ENCODE peak calls at places on chromosomes 16 and 17, in five cellular contexts. D, Y, B, L and A are unnamed samples.

GRCh38 chr16:83310816-83311215 is 497.0 kb upstream of the HSBP1 start:
- DNase-seq in Y (no peak), B (no peak), D (no peak), L (peak), A (no peak)

GRCh38 chr16:29806641-29807425 is 504 bp downstream of the MAZ start:
- DNase-seq in D (peak), L (peak), Y (peak), B (no peak), A (no peak)

GRCh38 chr16:56606688-56607618 is 1.4 kb upstream of the MT2A start:
- DNase-seq in Y (peak), B (peak), D (peak), L (peak), A (peak)

GRCh38 chr17:82659886-82660285 is 11.6 kb upstream of the WDR45B start:
- DNase-seq in L (no peak), B (no peak), Y (no peak), D (no peak), A (no peak)

GRCh38 chr17:491086-492014 is 138.7 kb upstream of the RPH3AL start:
- DNase-seq in L (peak), Y (peak), D (peak), B (no peak), A (no peak)

GRCh38 chr16:69921125-69921524 is 30.0 kb upstream of the CLEC18A start:
- DNase-seq in L (no peak), Y (no peak), D (no peak), B (no peak), A (no peak)

GRCh38 chr16:89365044-89365467 is 125.3 kb downstream of the ANKRD11 start:
- DNase-seq in L (peak), B (no peak), D (no peak), Y (peak), A (peak)

GRCh38 chr17:20063665-20064648 is 54.8 kb downstream of the SPECC1 start:
- DNase-seq in B (peak), D (peak), L (peak), Y (peak), A (peak)

GRCh38 chr16:68668266-68668665 is 23.2 kb downstream of the CDH3 start:
- DNase-seq in Y (peak), L (no peak), D (no peak), B (peak), A (peak)

GRCh38 chr16:22424161-22424937 is 49.9 kb upstream of the CDR2 start:
- DNase-seq in Y (no peak), D (peak), L (peak), B (no peak), A (no peak)

GRCh38 chr17:28346746-28347246 is 10.5 kb downstream of the POLDIP2 start:
- DNase-seq in Y (no peak), D (no peak), B (no peak), L (no peak), A (no peak)

GRCh38 chr17:38511126-38512108 is 83.2 kb downstream of the ARHGAP23 start:
- DNase-seq in B (peak), L (peak), D (no peak), Y (peak), A (peak)

GRCh38 chr16:53129281-53130192 is 74.7 kb downstream of the CHD9 start:
- DNase-seq in Y (peak), B (no peak), D (no peak), L (peak), A (no peak)

GRCh38 chr17:19978206-19978802 is 676 bp upstream of the AKAP10 start:
- DNase-seq in Y (no peak), D (no peak), L (peak), B (no peak), A (no peak)

GRCh38 chr17:6045621-6046357 is 24.4 kb upstream of the WSCD1 start:
- DNase-seq in Y (no peak), B (no peak), L (no peak), D (no peak), A (no peak)

GRCh38 chr17:47813077-47813476 is 8.5 kb downstream of the OSBPL7 start:
- DNase-seq in D (peak), L (no peak), Y (no peak), B (no peak), A (no peak)

GRCh38 chr17:48294989-48295892 is 134.8 kb downstream of the SKAP1 start:
- DNase-seq in D (no peak), B (no peak), Y (no peak), L (peak), A (no peak)

GRCh38 chr17:4998027-4998665 is 396 bp downstream of the KIF1C start:
- DNase-seq in Y (no peak), B (no peak), L (peak), D (peak), A (no peak)

GRCh38 chr16:89697616-89698331 is 3.7 kb downstream of the SPATA2L start:
- DNase-seq in Y (no peak), B (no peak), L (no peak), D (no peak), A (no peak)

GRCh38 chr17:81803728-81804558 is at the start of gene GCGR:
- DNase-seq in B (no peak), D (no peak), Y (no peak), L (no peak), A (no peak)

GRCh38 chr17:38918916-38919315 is 6.5 kb upstream of the LASP1NB start:
- DNase-seq in D (peak), L (no peak), B (no peak), Y (no peak), A (no peak)

GRCh38 chr17:40303009-40303657 is 5.8 kb upstream of the RARA start:
- DNase-seq in Y (peak), D (peak), B (no peak), L (peak), A (no peak)

GRCh38 chr17:29590979-29591736 is 1.7 kb upstream of the GIT1 start:
- DNase-seq in B (no peak), D (peak), Y (no peak), L (peak), A (no peak)
- H3K4me3 ChIP-seq in B (peak), D (no peak), Y (peak), L (peak), A (peak)

DNA sequence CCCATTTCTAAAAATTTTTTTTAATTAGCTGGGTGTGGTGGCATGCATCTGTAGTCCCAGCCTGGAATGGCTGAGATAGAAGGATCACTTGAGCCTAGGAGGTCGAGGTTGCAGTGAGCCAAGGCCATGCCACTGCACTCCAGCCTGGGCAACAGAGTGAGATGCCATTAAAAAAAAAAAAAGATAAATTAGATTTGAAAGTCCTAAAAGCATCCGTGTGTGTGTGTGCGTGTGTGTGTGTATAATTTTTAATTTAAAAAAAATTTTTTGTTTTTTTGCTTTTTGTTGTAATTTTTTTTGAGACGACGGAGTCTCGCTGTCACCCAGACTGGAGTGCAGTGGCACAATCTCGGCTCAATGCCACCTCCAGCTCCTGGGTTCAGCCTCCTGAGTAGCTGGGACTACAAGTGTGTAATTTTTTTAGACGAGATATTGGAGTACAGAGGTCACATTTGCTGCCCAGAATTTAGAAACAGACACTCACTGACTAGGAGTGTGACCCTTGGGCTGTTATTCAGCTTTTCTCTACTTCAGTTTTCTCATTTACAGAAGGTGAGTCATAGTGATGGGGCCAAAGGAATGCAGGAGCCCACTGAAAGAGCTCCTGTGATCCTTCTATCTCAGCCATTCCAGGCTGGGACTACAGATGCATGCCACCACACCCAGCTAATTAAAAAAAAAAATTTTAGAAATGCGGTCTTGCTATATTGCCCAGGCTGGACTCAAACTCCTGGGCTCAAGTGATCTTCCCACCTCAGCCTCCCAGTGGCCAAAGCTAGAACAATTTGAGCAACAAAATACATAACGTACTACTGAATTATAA is 25.5 kb upstream of the TBX4 start:
- DNase-seq in D (no peak), L (peak), B (no peak), Y (peak), A (no peak)
- TF ChIP-seq CTCF in D (no peak), L (no peak), B (no peak), Y (no peak), A (no peak)

GRCh38 chr16:16116841-16117240 is 106.5 kb downstream of the ABCC6 start:
- DNase-seq in Y (no peak), D (no peak), B (no peak), L (no peak), A (no peak)
- H3K4me3 ChIP-seq in Y (no peak), D (no peak), B (no peak), L (no peak), A (no peak)

DNA sequence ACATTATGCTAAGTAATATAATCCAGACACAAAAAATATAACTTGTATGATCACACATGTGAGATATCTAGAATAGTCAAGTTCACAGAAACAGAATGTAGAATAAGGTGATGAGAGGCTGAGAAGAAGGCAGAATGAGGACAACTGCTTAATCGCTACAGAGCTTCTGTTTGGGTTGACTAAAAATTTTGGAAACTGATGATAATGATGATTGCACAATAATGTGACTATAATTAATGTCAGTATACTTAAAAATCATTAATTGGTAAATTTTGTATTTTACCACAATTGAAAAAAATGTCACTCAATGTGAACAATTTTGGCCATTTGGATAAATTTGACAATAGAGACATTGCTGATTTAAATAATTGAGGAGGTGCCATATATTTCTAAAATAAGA is 1374.4 kb upstream of the CDH8 start:
- DNase-seq in B (no peak), L (no peak), D (no peak), Y (no peak), A (no peak)
- TF ChIP-seq CTCF in B (no peak), L (no peak), D (no peak), Y (no peak), A (no peak)

DNA sequence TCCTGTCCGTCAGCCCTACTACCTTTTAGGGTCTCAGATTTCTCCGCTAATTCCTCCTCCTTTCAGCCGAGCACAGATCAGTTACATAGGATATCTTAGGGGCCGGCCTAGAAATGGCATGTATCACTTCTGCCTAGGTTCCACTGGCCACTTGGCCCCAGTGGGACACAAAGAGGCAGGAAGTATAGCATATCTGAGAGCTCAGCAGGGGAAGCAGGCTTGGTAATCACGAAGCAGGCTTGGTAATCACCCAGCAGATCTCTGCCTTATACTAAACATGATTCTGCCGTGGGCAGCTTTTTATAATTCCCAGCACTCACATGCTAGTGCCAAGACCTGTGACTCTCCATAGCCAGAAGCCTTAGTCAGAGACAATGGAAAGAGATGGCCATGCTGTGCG is 59.7 kb upstream of the CACNG5 start:
- DNase-seq in L (no peak), B (no peak), D (no peak), Y (no peak), A (no peak)
- H3K4me3 ChIP-seq in L (no peak), B (no peak), D (no peak), Y (no peak), A (no peak)

DNA sequence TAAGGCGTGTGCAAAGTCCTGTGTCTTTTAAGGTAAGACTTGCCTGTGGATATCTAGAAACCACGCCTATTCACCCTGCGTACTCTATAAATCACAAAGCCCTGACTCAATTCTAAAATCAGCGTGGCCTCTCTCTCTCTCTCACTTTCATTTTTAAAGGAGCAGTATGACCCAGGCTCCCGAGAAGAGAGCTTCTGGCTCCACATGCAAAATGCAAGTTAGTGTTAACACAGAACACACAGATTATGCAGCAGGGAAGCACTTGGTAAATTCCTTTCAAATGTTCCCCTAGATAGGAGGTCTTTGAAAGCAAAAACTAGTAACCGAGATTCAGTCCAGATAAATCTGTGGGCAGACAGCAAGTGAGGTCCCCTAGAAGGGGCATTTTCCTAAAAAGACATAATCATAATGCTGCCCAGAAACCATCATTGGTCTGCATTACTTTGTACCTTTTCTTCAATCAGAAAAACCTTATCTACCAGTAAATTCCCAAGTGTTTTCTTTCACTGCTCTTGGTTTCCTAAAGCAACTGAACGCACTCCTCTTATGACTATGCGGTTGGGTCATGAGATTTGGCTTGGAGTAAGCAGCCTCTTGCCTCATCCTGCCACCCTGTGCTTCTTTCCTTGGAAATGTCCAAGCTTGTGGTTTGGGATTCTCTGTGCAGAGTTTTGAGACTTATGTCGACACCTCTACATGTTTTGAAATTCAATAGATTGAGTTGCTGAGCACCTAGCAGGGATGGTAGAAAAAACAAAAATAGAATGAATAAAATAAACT is 31.7 kb upstream of the KCNJ2 start:
- DNase-seq in Y (peak), L (peak), B (peak), D (peak), A (peak)
- TF ChIP-seq CTCF in Y (no peak), L (no peak), B (no peak), D (no peak), A (no peak)

DNA sequence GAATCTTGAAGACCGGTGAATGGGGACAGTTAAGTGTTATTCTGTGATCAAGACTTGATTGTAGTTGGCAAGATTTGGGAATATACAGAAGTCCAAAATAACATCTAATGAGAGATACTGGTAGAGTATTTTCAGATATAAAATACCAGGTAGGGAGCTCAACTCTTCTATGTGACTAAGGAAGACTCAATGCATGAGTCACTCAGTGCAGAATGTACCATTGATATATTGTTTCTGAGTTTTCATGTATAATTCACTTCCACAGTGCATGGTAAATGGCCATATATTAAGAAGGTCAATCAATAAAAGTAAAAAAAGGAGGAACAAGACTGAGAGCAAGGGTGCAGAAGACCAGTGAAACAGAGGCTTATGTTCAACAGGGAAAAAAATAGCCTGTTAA is 1388.0 kb downstream of the CDH8 start:
- DNase-seq in D (no peak), L (no peak), Y (peak), B (no peak), A (no peak)
- H3K4me3 ChIP-seq in D (no peak), L (no peak), Y (no peak), B (no peak), A (no peak)

DNA sequence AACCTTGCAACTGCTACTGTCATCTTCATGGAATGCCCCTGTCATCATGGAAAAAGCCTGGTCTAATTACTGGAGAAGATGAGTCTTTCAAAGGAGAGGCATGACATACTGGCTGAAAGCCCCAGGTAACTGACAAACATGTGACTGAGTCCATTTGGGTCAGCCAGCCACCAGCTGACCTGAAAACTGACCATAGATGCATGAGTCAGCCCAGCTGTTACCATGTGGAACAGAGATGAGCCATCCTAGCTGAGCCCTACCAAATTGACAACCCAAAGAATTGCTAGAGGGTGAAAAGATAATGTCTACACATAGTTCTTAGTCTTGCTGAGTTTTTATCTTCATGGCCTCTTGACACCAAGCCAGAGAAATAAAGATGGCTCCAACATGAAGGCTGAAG is 311.8 kb downstream of the UTP18 start:
- DNase-seq in Y (peak), L (no peak), B (no peak), D (no peak), A (no peak)
- TF ChIP-seq CTCF in Y (no peak), L (no peak), B (no peak), D (no peak), A (no peak)

DNA sequence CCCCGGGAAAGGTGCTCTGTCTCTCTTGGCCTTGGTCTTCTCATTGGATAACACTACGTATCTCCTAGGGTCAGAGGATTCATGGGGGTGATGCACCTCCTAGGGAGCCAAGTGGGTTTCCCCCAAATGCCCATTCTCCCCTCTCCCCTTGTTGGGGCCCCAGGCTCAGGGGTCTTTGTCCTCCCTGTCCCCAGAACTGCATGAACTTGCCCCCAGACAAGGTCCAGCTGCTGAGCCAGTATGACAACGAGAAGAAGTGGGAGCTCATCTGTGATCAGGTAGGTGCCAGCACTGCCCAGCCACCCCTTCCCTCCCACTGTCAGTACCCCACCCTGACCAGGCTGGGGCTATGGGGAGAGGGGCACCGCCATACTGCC is 8.7 kb downstream of the FMNL1 start:
- DNase-seq in B (no peak), D (peak), Y (no peak), L (no peak), A (no peak)
- H3K4me3 ChIP-seq in B (no peak), D (no peak), Y (no peak), L (no peak), A (no peak)

GRCh38 chr17:31489295-31490018 is 98.0 kb downstream of the RAB11FIP4 start:
- DNase-seq in Y (no peak), D (no peak), L (no peak), B (no peak), A (no peak)
- TF ChIP-seq CTCF in Y (no peak), D (no peak), L (no peak), B (no peak), A (no peak)